ENCODE peak calls at places on chromosome 9, in four cellular contexts. T is astrocyte, A is GM12864, Q is IMR-90. U is an unnamed sample.
A peak's percentile ranks its signal among the peaks of the same experiment; 100 is the strongest.

GRCh38 chr9:113998529-113999255 is 79.4 kb downstream of the AMBP start:
- DNase-seq in T (no peak), A (no peak), Q (peak; percentile 12), U (no peak)

GRCh38 chr9:71769175-71770165 is 1.2 kb upstream of the CEMIP2 start:
- DNase-seq in Q (no peak), T (no peak), A (no peak), U (peak; percentile 52)

GRCh38 chr9:76161546-76161945 is 232.7 kb downstream of the RFK start:
- DNase-seq in T (peak; percentile 82), Q (peak; percentile 95), A (no peak), U (peak; percentile 91)

GRCh38 chr9:124190761-124191160 is 67.0 kb upstream of the NEK6 start:
- DNase-seq in T (no peak), A (no peak), Q (no peak), U (no peak)

GRCh38 chr9:840343-840742 is 1.2 kb upstream of the DMRT1 start:
- DNase-seq in T (no peak), A (no peak), Q (no peak), U (no peak)

GRCh38 chr9:8750639-8751041 is 951.1 kb upstream of the DMAC1 start:
- DNase-seq in Q (no peak), T (no peak), A (no peak), U (no peak)

GRCh38 chr9:109889456-109889855 is 109.5 kb downstream of the PALM2AKAP2 start:
- DNase-seq in A (no peak), Q (no peak), T (no peak), U (no peak)

GRCh38 chr9:4750021-4750673 is 9.1 kb upstream of the AK3 start:
- DNase-seq in T (peak; percentile 36), Q (peak; percentile 61), A (no peak), U (peak; percentile 43)

GRCh38 chr9:122097679-122098315 is 4.7 kb upstream of the TTLL11 start:
- DNase-seq in T (no peak), A (no peak), Q (no peak), U (peak; percentile 79)

GRCh38 chr9:95505676-95506437 is 10.9 kb downstream of the PTCH1 start:
- DNase-seq in Q (peak; percentile 63), T (peak; percentile 34), A (no peak), U (peak; percentile 41)

GRCh38 chr9:4105183-4105582 is 194.7 kb downstream of the GLIS3 start:
- DNase-seq in T (no peak), Q (no peak), A (no peak), U (no peak)

GRCh38 chr9:3508531-3509374 is 17.0 kb downstream of the RFX3 start:
- DNase-seq in Q (peak; percentile 37), T (peak; percentile 53), A (no peak), U (no peak)

GRCh38 chr9:95349109-95350038 is 31.9 kb upstream of the FANCC start:
- DNase-seq in T (no peak), Q (no peak), A (no peak), U (no peak)

GRCh38 chr9:78493166-78493742 is 196.3 kb downstream of the PSAT1 start:
- DNase-seq in T (peak; percentile 59), A (no peak), Q (no peak), U (no peak)

DNA sequence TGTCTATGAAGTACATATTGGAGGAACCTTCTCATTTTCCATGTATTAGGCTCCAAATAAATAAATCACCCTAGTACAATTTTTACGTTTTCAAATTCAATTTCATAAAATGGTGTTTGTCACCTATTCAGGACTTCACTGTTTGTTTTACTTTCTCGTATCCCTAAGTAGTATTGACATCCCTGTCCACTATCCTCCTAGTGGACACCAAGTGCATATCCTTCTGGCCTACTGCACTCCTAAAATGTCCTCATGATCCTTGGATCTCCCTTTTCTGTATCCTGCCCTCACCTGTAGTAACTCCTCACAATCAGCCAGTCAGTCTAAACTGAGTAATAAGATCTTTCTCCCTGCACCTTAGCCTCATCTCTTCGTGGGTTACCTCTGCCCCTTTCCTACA is 539.9 kb downstream of the DMRTA1 start:
- DNase-seq in Q (no peak), A (no peak), T (no peak), U (no peak)
- TF ChIP-seq CTCF in Q (no peak), A (no peak), T (peak; percentile 6), U (no peak)

GRCh38 chr9:93343663-93344062 is 107.8 kb upstream of the FAM120A start:
- DNase-seq in A (no peak), Q (no peak), T (no peak), U (no peak)

GRCh38 chr9:93340091-93340490 is 111.4 kb upstream of the FAM120A start:
- DNase-seq in T (no peak), Q (no peak), A (no peak), U (no peak)

GRCh38 chr9:93346240-93347112 is 105.0 kb upstream of the FAM120A start:
- DNase-seq in Q (no peak), A (no peak), T (peak; percentile 1), U (no peak)

DNA sequence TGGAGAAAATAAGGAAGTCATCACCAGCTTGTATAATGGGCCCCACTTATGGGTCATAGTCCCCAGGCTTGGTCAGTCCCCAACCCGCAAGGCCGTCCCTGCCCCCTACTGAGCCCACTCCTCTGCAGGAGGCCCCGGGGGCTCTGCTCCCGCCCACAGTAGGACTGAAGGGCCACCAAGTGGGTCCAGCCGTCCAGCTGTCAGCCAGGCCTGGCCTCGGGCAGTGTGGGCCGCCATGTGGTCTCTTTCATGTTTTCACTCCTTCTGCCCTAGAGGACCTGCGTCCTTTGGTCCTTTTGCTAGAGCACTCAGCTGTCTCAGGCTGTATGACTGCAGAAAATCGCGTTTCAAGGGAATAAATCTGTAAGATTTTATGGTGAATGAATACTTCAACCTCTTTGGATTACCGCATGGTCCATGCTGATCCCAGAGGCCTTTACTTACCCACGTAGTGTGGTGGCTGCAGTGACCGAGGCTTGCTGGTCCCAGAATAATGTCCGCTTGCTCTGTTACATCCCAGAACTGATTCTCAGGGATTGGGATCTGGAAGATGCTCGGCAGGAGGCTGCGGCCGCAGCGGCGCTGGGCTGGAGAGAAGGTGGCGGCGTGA is 105.8 kb upstream of the FAM120A start:
- DNase-seq in Q (no peak), A (no peak), T (no peak), U (no peak)
- H3K4me3 ChIP-seq in Q (no peak overlapping the region), A (no peak overlapping the region), T (peak overlapping the region; percentile 28), U (no peak overlapping the region)

DNA sequence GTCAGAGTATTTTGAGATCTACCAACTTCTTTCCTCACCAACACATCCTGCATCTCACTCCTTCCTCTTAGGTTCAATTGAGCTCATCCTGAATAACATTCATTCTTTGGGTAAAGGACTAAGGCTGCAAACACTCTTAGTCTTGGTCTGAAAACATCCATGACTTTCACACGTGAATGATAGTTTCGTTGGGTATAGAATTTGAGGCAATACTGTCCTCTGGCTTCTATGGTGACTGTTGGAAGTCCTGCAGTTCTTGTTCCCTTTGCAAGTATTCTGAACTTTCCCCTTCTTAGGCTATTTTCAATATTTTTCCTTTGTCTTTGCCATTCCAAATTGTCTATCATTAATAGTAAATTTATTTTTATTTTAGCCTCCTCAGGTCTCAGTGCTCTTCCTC is 185.4 kb downstream of the ROR2 start:
- DNase-seq in A (no peak), Q (no peak), T (no peak), U (no peak)
- TF ChIP-seq CTCF in A (no peak), Q (no peak), T (no peak), U (no peak)

DNA sequence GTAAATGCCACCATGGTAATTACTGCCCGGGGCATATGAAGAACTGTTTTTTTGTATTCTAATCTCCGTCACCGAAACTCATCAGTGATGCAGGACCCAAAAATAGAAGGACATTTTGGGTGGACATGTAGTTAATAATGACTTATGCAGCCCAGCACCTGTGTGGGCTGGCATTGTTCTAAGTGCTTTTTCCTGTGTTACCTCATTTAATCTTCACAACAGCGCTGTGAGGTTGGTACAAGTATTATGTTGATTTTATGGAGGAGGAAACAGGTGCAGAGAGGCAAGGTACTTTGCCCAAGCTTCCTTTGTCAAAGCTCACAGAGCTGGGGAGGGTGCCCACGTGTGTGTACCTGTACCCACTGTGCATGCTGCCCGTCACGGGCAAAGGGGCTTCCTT is 58.4 kb downstream of the DAPK1 start:
- DNase-seq in T (no peak), Q (no peak), A (no peak), U (no peak)
- H3K4me3 ChIP-seq in T (no peak overlapping the region), Q (no peak overlapping the region), A (no peak overlapping the region), U (no peak overlapping the region)

GRCh38 chr9:120714846-120715231 is 569 bp upstream of the MEGF9 start:
- DNase-seq in A (no peak), Q (no peak), T (no peak), U (no peak)

GRCh38 chr9:120714088-120714845 is at the start of gene MEGF9:
- DNase-seq in T (peak; percentile 93), A (peak; percentile 91), Q (peak; percentile 97), U (peak; percentile 97)

GRCh38 chr9:120711841-120712538 is 2.3 kb downstream of the MEGF9 start:
- DNase-seq in T (no peak), Q (no peak), A (no peak), U (no peak)

GRCh38 chr9:120712539-120713031 is 1.7 kb downstream of the MEGF9 start:
- DNase-seq in A (no peak), T (no peak), Q (no peak), U (no peak)

DNA sequence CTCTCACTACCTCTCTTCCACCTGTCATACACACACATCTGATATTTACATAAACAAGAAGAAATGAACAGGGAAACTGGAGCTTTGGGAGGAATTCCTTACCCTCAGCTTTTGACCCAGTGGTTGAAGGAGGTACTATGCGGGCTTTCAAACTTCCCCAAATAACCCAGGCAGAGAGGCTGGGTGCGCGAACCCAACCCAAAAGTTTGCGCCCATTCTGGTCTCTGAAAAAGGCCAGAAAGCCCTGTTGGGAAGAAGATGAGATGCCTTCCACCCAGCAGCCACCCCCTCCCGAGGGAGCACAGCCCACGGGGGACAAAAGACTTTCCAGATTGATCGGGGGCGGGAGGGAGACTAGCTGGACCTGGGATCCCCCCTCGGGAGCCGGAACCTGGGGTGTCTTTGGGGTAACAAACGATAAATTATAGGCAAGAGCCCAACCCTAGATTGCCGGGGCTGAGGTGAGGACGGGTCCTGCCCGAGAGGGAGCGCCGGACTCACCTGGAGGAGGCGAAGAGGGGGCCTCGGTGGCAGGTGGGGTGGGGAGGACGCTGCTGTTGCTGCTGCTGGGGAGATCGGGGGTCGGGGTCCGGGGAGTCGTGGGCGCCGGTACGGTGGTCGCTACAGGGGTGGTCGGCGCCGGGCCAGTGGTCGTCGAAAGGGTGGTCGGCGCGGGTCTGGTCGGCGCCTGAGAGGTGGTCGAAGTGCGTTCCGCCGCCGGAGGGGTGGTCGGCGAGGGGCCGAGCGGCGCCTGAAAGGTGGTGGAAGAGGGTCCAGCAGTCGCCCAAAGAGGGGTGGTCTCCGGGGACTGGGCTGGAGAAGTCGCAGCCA is 798 bp downstream of the MEGF9 start:
- DNase-seq in Q (no peak), T (no peak), A (no peak), U (no peak)
- TF ChIP-seq CTCF in Q (no peak), T (peak; percentile 5), A (peak; percentile 17), U (peak; percentile 35)

GRCh38 chr9:89173072-89173471 is 5.5 kb downstream of the SHC3 start:
- DNase-seq in Q (no peak), A (no peak), T (no peak), U (no peak)
- H3K4me3 ChIP-seq in Q (no peak overlapping the region), A (no peak overlapping the region), T (no peak overlapping the region), U (no peak overlapping the region)

GRCh38 chr9:126805546-126806262 is 864 bp downstream of the ZBTB43 start:
- DNase-seq in T (peak; percentile 25), Q (peak; percentile 39), A (peak; percentile 78), U (peak; percentile 85)
- TF ChIP-seq CTCF in T (no peak), Q (no peak), A (no peak), U (no peak)